ENCODE peak calls at places on chromosomes 1 and 21, in four cellular contexts. One of them, this sample, is unnamed.

GRCh38 chr1:168362991-168363390 is 82.3 kb downstream of the TBX19 start:
- DNase-seq in neuronal stem cell: no peak
- DNase-seq in H9: no peak
- DNase-seq in IMR-90: no peak
- DNase-seq in this sample: no peak

GRCh38 chr21:33196956-33197374 is 32.8 kb upstream of the IFNAR2 start:
- DNase-seq in IMR-90: peak; percentile 62
- DNase-seq in neuronal stem cell: peak; percentile 78
- DNase-seq in H9: peak; percentile 81
- DNase-seq in this sample: peak; percentile 73

GRCh38 chr1:89728381-89728780 is 92.5 kb upstream of the LRRC8D start:
- DNase-seq in neuronal stem cell: no peak
- DNase-seq in IMR-90: no peak
- DNase-seq in H9: no peak
- DNase-seq in this sample: no peak

GRCh38 chr1:9610548-9610947 is 21.8 kb downstream of the TMEM201 start:
- DNase-seq in IMR-90: no peak
- DNase-seq in neuronal stem cell: no peak
- DNase-seq in H9: no peak
- DNase-seq in this sample: no peak

GRCh38 chr1:84691139-84691783 is 1.0 kb upstream of the SSX2IP start:
- DNase-seq in neuronal stem cell: no peak
- DNase-seq in IMR-90: no peak
- DNase-seq in H9: peak; percentile 33
- DNase-seq in this sample: no peak

GRCh38 chr1:159821171-159821867 is 5.4 kb upstream of the SLAMF8 start:
- DNase-seq in IMR-90: peak; percentile 47
- DNase-seq in neuronal stem cell: no peak
- DNase-seq in H9: peak; percentile 56
- DNase-seq in this sample: no peak

GRCh38 chr21:42016364-42016985 is 6.3 kb upstream of the ZBTB21 start:
- DNase-seq in neuronal stem cell: no peak
- DNase-seq in H9: no peak
- DNase-seq in IMR-90: no peak
- DNase-seq in this sample: no peak

GRCh38 chr1:172585348-172585747 is 52.4 kb downstream of the SUCO start:
- DNase-seq in neuronal stem cell: no peak
- DNase-seq in H9: no peak
- DNase-seq in IMR-90: peak; percentile 46
- DNase-seq in this sample: peak; percentile 53

GRCh38 chr21:33047231-33047630 is 21.5 kb downstream of the OLIG2 start:
- DNase-seq in H9: no peak
- DNase-seq in IMR-90: peak; percentile 72
- DNase-seq in neuronal stem cell: no peak
- DNase-seq in this sample: no peak

GRCh38 chr21:17512245-17513213 is at the start of gene CXADR:
- DNase-seq in H9: peak; percentile 93
- DNase-seq in IMR-90: no peak
- DNase-seq in neuronal stem cell: peak; percentile 92
- DNase-seq in this sample: peak; percentile 33

GRCh38 chr21:45613881-45614280 is 29.6 kb upstream of the PCBP3 start:
- DNase-seq in H9: peak; percentile 16
- DNase-seq in neuronal stem cell: no peak
- DNase-seq in IMR-90: no peak
- DNase-seq in this sample: no peak
- H3K18ac ChIP-seq in H9: no peak overlapping the region
- H3K18ac ChIP-seq in neuronal stem cell: no peak overlapping the region
- H3K18ac ChIP-seq in IMR-90: no peak overlapping the region
- H3K18ac ChIP-seq in this sample: no peak overlapping the region

GRCh38 chr1:31926846-31927660 is 11.1 kb downstream of the PTP4A2 start:
- DNase-seq in IMR-90: no peak
- DNase-seq in neuronal stem cell: no peak
- DNase-seq in H9: no peak
- DNase-seq in this sample: no peak
- H3K4ac ChIP-seq in IMR-90: no peak overlapping the region
- H3K4ac ChIP-seq in neuronal stem cell: no peak overlapping the region
- H3K4ac ChIP-seq in H9: no peak overlapping the region
- H3K4ac ChIP-seq in this sample: no peak overlapping the region

DNA sequence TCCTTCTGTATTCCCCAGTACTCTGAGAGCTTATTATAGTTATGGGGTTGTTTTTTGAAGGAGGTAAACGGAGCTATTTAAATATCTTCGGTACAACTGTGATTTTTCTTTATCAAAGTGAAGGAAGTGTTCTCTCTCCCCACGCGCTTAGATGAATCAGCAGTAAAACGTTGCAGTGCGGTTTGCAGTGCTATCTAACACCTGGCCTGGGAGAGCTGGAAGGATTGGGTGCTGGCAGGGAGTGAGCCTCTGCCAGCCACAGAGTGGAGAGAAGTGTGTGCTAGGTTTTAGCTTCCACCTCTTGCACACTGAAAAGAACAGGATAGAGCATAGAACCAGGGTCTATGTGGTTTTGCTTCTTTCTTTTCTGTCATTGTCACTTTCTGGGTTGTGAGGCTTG is 165.9 kb downstream of the SDCCAG8 start:
- DNase-seq in neuronal stem cell: no peak
- DNase-seq in H9: peak; percentile 40
- DNase-seq in IMR-90: peak; percentile 85
- DNase-seq in this sample: peak; percentile 46
- H4K91ac ChIP-seq in neuronal stem cell: no peak overlapping the region
- H4K91ac ChIP-seq in H9: no peak overlapping the region
- H4K91ac ChIP-seq in IMR-90: no peak overlapping the region
- H4K91ac ChIP-seq in this sample: no peak overlapping the region

DNA sequence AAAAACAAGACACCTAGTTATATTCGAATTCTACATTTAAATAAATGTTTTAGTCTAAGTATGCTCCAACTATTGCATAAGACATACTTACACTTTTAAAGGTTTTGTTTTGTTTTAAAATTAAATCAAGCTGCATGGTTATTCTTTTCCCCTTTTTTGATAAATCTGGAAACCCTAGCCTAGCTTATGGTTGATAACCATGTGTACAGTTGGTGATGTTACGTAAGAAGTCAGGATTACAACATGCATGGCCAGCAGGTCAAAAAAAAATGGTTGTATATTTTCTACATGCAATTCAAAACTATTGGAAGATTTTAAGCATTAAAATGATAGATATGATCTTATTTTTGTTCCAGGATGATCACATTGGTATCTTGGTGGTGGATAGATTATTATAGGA is 1600.6 kb downstream of the PLA2G4A start:
- DNase-seq in IMR-90: peak; percentile 36
- DNase-seq in H9: no peak
- DNase-seq in neuronal stem cell: no peak
- DNase-seq in this sample: no peak
- H3K18ac ChIP-seq in IMR-90: no peak overlapping the region
- H3K18ac ChIP-seq in H9: no peak overlapping the region
- H3K18ac ChIP-seq in neuronal stem cell: no peak overlapping the region
- H3K18ac ChIP-seq in this sample: no peak overlapping the region

DNA sequence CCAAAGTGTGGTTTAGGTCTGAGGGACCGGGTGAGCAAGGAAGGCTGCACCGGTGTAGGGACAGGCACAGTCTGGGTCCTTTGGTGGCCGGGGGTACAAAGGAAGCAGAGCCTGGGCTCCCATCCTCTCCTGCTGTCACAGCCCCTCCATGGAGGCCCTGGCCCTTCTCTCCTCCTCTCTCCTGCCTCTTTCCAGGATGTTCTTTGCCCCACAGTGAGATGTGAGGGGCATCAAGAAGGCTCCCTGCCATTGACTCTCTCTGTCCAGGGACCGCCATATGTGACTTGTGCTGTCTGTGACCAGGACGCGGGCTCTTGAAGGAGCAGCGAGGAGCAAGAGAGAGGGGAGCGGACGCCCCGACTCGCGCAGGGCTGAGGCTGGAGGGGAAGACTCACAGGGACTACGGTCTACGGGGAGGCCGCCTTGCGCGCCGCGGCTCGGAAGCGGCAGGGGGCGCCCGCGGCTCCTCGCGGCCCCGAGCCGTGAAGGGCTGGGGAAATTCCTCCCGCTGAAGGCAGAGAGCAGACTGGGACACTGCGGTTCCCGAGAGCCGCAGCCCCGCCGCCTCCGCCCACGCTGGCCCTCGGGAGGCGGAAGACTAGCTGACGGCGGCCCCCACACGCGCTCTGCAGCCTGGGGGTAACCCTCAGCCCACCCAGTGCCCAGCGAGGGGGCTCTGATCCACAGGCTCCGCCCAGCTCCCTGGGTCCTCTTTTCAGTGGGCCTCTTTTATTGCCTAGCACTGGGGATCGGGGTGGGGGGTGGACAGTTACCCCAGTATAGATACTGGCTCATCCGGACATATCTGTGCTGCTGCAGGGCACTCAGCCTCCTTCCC is 40.8 kb downstream of the MAB21L3 start:
- DNase-seq in IMR-90: peak; percentile 51
- DNase-seq in H9: peak; percentile 82
- DNase-seq in neuronal stem cell: peak; percentile 68
- DNase-seq in this sample: peak; percentile 80
- H3K4ac ChIP-seq in IMR-90: no peak overlapping the region
- H3K4ac ChIP-seq in H9: no peak overlapping the region
- H3K4ac ChIP-seq in neuronal stem cell: no peak overlapping the region
- H3K4ac ChIP-seq in this sample: peak overlapping the region; percentile 61

DNA sequence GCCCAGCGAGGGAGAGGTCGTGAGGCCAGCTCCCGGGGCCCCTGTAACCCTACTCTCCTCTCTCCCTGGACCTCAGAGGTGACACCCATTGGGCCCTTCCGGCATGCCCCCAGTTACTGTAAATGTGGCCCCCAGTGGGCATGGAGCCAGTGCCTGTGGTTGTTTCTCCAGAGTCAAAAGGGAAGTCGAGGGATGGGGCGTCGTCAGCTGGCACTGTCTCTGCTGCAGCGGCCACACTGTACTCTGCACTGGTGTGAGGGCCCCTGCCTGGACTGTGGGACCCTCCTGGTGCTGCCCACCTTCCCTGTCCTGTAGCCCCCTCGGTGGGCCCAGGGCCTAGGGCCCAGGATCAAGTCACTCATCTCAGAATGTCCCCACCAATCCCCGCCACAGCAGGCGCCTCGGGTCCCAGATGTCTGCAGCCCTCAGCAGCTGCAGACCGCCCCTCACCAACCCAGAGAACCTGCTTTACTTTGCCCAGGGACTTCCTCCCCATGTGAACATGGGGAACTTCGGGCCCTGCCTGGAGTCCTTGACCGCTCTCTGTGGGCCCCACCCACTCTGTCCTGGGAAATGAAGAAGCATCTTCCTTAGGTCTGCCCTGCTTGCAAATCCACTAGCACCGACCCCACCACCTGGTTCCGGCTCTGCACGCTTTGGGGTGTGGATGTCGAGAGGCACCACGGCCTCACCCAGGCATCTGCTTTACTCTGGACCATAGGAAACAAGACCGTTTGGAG is 23.7 kb upstream of the TNFRSF1B start:
- DNase-seq in H9: no peak
- DNase-seq in IMR-90: no peak
- DNase-seq in neuronal stem cell: no peak
- DNase-seq in this sample: no peak
- H4K91ac ChIP-seq in H9: no peak overlapping the region
- H4K91ac ChIP-seq in IMR-90: peak overlapping the region; percentile 96
- H4K91ac ChIP-seq in neuronal stem cell: no peak overlapping the region
- H4K91ac ChIP-seq in this sample: peak overlapping the region; percentile 89

DNA sequence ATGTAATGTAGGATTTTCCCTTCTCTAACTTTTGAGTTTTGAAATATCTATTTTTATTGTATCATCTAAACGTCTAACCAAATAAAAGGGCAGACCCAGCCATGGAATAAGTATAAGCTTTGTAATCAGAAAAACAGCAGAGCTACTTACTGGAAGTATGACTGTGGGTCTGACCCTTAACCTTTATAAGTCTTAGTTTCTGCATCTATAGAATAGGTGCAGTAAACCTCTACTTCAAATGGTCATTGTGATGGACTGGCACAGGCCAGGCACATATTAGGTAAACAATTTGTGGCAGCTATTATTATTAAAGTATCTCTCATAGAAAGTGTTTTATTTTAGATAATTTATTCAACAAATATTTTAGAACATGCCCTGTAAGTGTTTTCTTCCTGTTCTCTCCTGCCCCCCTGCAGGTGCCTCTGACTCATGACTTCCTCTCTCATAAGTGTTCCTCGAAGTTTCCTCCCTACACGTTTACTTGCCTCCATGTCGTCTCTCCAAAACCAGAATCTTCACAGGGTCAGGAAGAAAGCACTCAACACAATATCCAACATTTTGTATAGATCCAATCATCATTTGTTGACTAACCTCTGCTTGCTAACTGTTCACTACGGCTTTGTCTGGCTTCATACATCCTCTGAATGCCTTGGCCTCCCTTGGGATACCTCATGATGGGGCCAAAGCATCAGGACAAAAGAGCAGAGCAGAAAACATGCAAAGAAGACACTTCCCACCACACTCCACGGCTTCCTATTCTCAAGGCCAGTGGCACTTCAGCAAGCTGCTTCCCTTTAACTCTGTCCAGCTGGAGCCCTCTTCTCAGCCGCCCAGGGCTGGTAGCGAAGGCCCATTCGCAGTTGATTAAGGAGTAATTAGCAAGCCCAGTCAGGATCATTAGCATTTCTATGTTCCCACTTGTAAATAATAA is 224.6 kb upstream of the FGGY start:
- DNase-seq in H9: peak; percentile 65
- DNase-seq in IMR-90: peak; percentile 4
- DNase-seq in neuronal stem cell: no peak
- DNase-seq in this sample: peak; percentile 54
- H3K18ac ChIP-seq in H9: no peak overlapping the region
- H3K18ac ChIP-seq in IMR-90: no peak overlapping the region
- H3K18ac ChIP-seq in neuronal stem cell: no peak overlapping the region
- H3K18ac ChIP-seq in this sample: peak overlapping the region; percentile 86